ENCODE peak calls at places on chromosome 10, in four cellular contexts. D, X, U and L are unnamed samples.

GRCh38 chr10:18157909-18158308 is 17.7 kb downstream of the CACNB2 start:
- DNase-seq in D (peak), X (no peak), U (no peak), L (no peak)

GRCh38 chr10:34959321-34959720 is 130.8 kb downstream of the CUL2 start:
- DNase-seq in D (no peak), X (no peak), U (no peak), L (no peak)

GRCh38 chr10:115092555-115093285 is 445 bp upstream of the ATRNL1 start:
- DNase-seq in D (peak), X (no peak), U (no peak), L (peak)

GRCh38 chr10:3760083-3760482 is 24.9 kb downstream of the KLF6 start:
- DNase-seq in D (no peak), X (no peak), U (peak), L (no peak)

GRCh38 chr10:132987671-132988571 is 45.6 kb upstream of the CFAP46 start:
- DNase-seq in D (peak), X (no peak), U (no peak), L (no peak)

GRCh38 chr10:93436577-93436976 is 45.6 kb downstream of the MYOF start:
- DNase-seq in D (peak), X (no peak), U (no peak), L (no peak)

GRCh38 chr10:43960477-43960876 is 311.8 kb upstream of the ZNF32 start:
- DNase-seq in D (no peak), X (peak), U (no peak), L (no peak)

GRCh38 chr10:75624632-75625031 is 193.2 kb downstream of the LRMDA start:
- DNase-seq in D (no peak), X (no peak), U (no peak), L (no peak)

GRCh38 chr10:106278385-106278784 is 886.1 kb downstream of the SORCS1 start:
- DNase-seq in D (no peak), X (no peak), U (no peak), L (no peak)
- TF ChIP-seq CTCF in D (no peak), X (no peak), U (no peak), L (peak)

DNA sequence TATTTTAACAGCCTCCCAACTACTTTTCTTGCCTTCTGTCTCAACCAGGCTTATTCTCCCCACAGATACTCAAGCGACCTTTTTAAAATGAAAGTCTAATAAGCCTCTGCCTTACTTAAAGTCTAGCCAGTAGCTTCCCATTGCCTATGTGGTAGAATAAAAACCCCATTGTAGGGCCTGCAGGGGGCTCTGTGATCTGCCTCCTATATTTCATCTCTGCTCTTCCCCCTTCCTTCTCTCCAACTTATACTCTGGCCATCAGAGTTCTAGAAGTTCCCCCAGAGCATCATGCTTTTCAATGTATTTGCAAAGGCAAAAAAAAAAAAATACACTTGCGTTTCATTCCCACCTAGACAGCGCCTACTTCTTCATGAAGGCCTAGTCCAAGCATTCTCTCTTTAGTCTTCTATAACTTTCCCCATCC is 167.7 kb upstream of the ADO start:
- DNase-seq in D (no peak), X (no peak), U (no peak), L (no peak)
- TF ChIP-seq CTCF in D (no peak), X (no peak), U (peak), L (no peak)

DNA sequence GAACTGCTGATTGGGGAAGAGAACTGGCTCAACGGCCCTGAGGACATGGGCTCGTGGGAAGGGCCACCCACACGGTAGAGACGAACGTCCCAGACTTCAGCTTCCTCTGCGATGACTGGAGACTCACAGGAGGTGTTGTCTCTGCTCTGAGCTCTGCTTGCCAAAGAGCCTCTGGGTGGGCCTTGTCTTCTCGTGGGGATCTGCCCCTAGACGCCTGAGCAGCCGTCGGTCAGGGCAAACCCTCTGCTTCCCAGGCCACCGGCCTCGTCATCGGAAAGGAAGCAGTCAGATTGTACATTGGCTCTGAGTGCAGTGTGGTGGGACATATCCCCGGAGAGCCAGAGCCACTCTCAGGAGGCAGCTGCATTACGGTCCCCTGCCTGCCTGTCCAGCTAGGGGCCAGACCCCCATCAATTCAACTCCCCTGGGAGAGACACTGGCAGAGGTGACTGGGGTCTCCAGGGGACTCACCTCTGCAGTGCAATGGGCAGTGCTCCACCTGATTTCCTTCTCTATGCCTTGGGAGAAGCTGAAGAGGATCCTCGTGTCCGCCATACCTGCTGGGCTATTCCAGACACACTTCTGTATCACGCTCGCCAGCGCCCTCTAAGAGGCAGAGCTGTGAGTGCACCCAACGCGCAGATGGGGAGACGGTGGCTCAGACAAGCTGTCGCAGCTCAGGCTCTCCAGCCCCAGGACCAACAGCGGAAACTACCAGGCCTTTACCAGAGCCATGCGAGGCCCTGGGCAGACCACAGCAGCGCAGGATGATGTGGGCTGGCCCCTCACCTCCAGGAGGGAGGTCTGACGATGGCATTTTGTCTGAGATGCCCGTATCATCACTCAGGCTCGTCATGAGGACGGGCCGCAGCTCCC is 227.4 kb downstream of the TCERG1L start:
- DNase-seq in D (no peak), X (no peak), U (no peak), L (no peak)
- TF ChIP-seq CTCF in D (no peak), X (no peak), U (no peak), L (no peak)

GRCh38 chr10:103786020-103786419 is 69.4 kb downstream of the SH3PXD2A start:
- DNase-seq in D (no peak), X (no peak), U (no peak), L (no peak)

GRCh38 chr10:103789771-103790201 is 65.6 kb downstream of the SH3PXD2A start:
- DNase-seq in D (no peak), X (no peak), U (no peak), L (no peak)

GRCh38 chr10:103789141-103789540 is 66.2 kb downstream of the SH3PXD2A start:
- DNase-seq in D (no peak), X (no peak), U (no peak), L (no peak)

GRCh38 chr10:103784723-103785418 is 70.5 kb downstream of the SH3PXD2A start:
- DNase-seq in D (no peak), X (peak), U (no peak), L (no peak)

GRCh38 chr10:103787251-103787816 is 68.0 kb downstream of the SH3PXD2A start:
- DNase-seq in D (no peak), X (no peak), U (no peak), L (no peak)
- TF ChIP-seq CTCF in D (no peak), X (no peak), U (no peak), L (no peak)

GRCh38 chr10:77208857-77209256 is 428.8 kb downstream of the KCNMA1 start:
- DNase-seq in D (no peak), X (no peak), U (no peak), L (no peak)
- TF ChIP-seq CTCF in D (no peak), X (no peak), U (no peak), L (no peak)

DNA sequence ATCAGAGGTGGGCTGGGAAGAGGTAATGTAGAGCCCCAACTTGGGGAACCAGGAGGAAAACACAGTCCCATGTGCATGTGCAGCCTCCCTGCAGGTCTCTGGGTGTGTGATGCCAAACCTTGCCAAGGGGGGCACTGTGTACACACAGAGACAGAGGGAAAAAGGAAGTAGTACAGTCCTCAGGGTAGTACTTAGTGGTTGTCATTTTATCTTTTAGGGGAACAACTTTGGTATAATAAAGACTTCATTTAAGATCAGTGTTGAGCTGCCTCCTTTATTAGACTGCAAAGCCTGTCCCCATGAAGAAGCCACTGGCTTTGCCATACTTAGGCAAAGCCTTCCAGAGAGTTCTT is 151.8 kb downstream of the CDH23 start:
- DNase-seq in D (peak), X (no peak), U (no peak), L (no peak)
- TF ChIP-seq CTCF in D (peak), X (no peak), U (no peak), L (peak)

GRCh38 chr10:52952391-52953079 is 180.0 kb upstream of the MBL2 start:
- DNase-seq in D (no peak), X (no peak), U (no peak), L (no peak)

GRCh38 chr10:52951819-52952218 is 179.2 kb upstream of the MBL2 start:
- DNase-seq in D (peak), X (peak), U (no peak), L (peak)

GRCh38 chr10:52950578-52950977 is 178.0 kb upstream of the MBL2 start:
- DNase-seq in D (no peak), X (no peak), U (no peak), L (no peak)

GRCh38 chr10:52954407-52954806 is 181.8 kb upstream of the MBL2 start:
- DNase-seq in D (no peak), X (no peak), U (no peak), L (no peak)

GRCh38 chr10:52949899-52950298 is 177.3 kb upstream of the MBL2 start:
- DNase-seq in D (no peak), X (no peak), U (no peak), L (no peak)
- TF ChIP-seq CTCF in D (no peak), X (no peak), U (no peak), L (peak)

DNA sequence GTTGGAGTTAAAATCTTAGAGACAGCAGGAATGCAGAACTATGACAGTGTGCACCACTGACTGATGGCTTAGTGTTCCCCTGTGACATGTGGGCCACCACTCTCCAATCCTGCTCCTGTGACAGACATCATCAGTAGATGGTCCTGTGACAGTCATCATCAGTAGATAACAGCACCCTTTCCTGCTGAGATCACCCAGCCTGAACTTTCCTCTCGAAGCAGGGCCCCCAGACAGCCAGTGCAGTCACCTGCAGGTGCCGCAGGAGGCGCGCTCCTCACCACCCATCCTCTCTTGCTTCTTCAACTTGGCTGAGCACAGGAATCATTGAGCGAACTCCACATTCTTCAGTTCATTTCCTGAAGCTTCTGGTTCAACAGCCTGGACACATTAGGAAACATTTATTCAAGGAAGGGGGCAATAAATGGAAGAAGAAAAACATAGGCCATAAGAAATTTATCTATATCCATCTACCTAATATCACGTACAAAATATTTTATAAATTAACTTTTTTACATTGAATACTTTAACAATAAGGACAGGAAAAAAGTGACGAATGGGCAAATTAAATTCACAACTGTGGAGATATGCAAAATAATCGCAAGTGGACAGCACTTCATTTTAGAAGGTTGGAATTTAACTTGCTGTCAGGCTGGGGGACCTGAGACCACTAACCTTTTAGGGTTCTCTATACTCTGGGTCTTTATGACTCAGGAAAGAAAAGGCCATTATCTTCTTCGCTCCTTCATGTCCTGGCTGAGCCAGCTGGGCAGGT is 32.0 kb upstream of the MKI67 start:
- DNase-seq in D (no peak), X (no peak), U (no peak), L (no peak)
- TF ChIP-seq CTCF in D (no peak), X (no peak), U (no peak), L (no peak)